ENCODE peak calls at places on chromosomes 12 and 14, in eight cellular contexts. V is Caki2; B is posterior vena cava; S is stimulated activated CD8-positive, alpha-beta memory T cell treated with anti-CD3 and anti-CD28 coated beads, Interleukin-15, amount 100 ng/mL, for 24 hours; A is kidney; L is T-helper 1 cell; J is Calu3; M is natural killer cell. R is an unnamed sample.

GRCh38 chr12:111438501-111438900 is 32.8 kb downstream of the SH2B3 start:
- DNase-seq in J (peak; percentile 80), L (no peak), A (peak; percentile 84), V (peak; percentile 45), S (no peak), B (no peak), M (peak; percentile 66), R (peak; percentile 68)

GRCh38 chr12:77837876-77838291 is 7.2 kb downstream of the NAV3 start:
- DNase-seq in M (no peak), A (no peak), S (no peak), J (no peak), V (no peak), B (no peak), L (no peak), R (no peak)

GRCh38 chr12:79098530-79098929 is 234.0 kb downstream of the SYT1 start:
- DNase-seq in L (no peak), A (no peak), J (no peak), B (no peak), V (no peak), M (no peak), S (no peak), R (no peak)

GRCh38 chr14:63345826-63346225 is 27.1 kb upstream of the GPHB5 start:
- DNase-seq in V (no peak), B (no peak), J (no peak), S (no peak), L (no peak), A (no peak), M (no peak), R (no peak)

GRCh38 chr12:22800332-22800731 is 175.4 kb downstream of the ETNK1 start:
- DNase-seq in A (no peak), M (no peak), B (no peak), V (no peak), S (no peak), J (no peak), L (no peak), R (no peak)

GRCh38 chr14:89429206-89430091 is 12.4 kb upstream of the FOXN3 start:
- DNase-seq in J (no peak), A (no peak), B (no peak), L (peak; percentile 67), S (no peak), M (no peak), V (peak; percentile 53), R (peak; percentile 28)

GRCh38 chr12:105092336-105092735 is 8.1 kb upstream of the ALDH1L2 start:
- DNase-seq in J (peak; percentile 51), M (no peak), A (no peak), B (no peak), S (no peak), L (no peak), V (no peak), R (no peak)

GRCh38 chr14:58701576-58701975 is 63.8 kb downstream of the DACT1 start:
- DNase-seq in J (no peak), S (no peak), L (no peak), M (no peak), A (no peak), V (no peak), B (no peak), R (no peak)

GRCh38 chr12:118126119-118126757 is 9.7 kb upstream of the PEBP1 start:
- DNase-seq in V (no peak), A (peak; percentile 86), L (no peak), S (no peak), J (no peak), M (no peak), B (no peak), R (no peak)

GRCh38 chr12:3771853-3772252 is 18.9 kb upstream of the CRACR2A start:
- DNase-seq in B (no peak), S (no peak), J (no peak), L (no peak), A (no peak), M (no peak), V (no peak), R (no peak)

GRCh38 chr14:100664841-100665425 is 61.8 kb upstream of the DLK1 start:
- DNase-seq in A (no peak), B (no peak), J (no peak), S (no peak), L (no peak), M (no peak), V (no peak), R (no peak)

GRCh38 chr14:99606359-99606758 is 2.4 kb upstream of the CCDC85C start:
- DNase-seq in B (no peak), M (no peak), L (no peak), A (no peak), V (no peak), J (no peak), S (no peak), R (no peak)

GRCh38 chr12:13376627-13377373 is 180.3 kb downstream of the EMP1 start:
- DNase-seq in L (no peak), M (no peak), B (no peak), V (peak; percentile 78), S (no peak), J (peak; percentile 82), A (no peak), R (no peak)

GRCh38 chr14:94921870-94922585 is 152.1 kb upstream of the GSC start:
- DNase-seq in S (no peak), M (no peak), A (no peak), V (no peak), J (no peak), L (no peak), B (peak; percentile 59), R (no peak)

GRCh38 chr12:29008786-29009185 is 140.3 kb upstream of the FAR2 start:
- DNase-seq in M (no peak), J (no peak), A (no peak), S (no peak), B (no peak), L (no peak), V (no peak), R (no peak)

GRCh38 chr12:59181378-59181777 is 261.1 kb upstream of the LRIG3 start:
- DNase-seq in V (no peak), B (no peak), L (no peak), A (no peak), J (no peak), S (no peak), M (no peak), R (no peak)

GRCh38 chr12:12823308-12823707 is 10.2 kb downstream of the DDX47 start:
- DNase-seq in M (no peak), B (no peak), V (peak; percentile 54), S (no peak), J (no peak), L (no peak), A (no peak), R (no peak)

GRCh38 chr14:50082784-50083466 is 33.4 kb downstream of the VCPKMT start:
- DNase-seq in A (no peak), J (no peak), B (no peak), S (no peak), V (no peak), M (peak; percentile 70), L (peak; percentile 94), R (peak; percentile 88)

GRCh38 chr12:16350682-16351081 is 3.2 kb downstream of the MGST1 start:
- DNase-seq in L (no peak), M (no peak), B (peak; percentile 81), A (no peak), S (no peak), V (peak; percentile 60), J (peak; percentile 68), R (no peak)

GRCh38 chr14:73680821-73681220 is 33.4 kb downstream of the PNMA1 start:
- DNase-seq in S (no peak), M (no peak), L (no peak), B (no peak), J (no peak), A (no peak), V (no peak), R (no peak)

GRCh38 chr12:49019435-49020317 is 1.1 kb upstream of the PRKAG1 start:
- DNase-seq in S (no peak), J (peak; percentile 46), A (no peak), V (peak; percentile 18), B (no peak), M (peak; percentile 43), L (peak; percentile 59), R (peak; percentile 75)

GRCh38 chr12:47986266-47986610 is 18.0 kb downstream of the COL2A1 start:
- DNase-seq in J (no peak), L (no peak), S (no peak), V (no peak), A (peak; percentile 40), B (peak; percentile 71), M (no peak), R (no peak)

GRCh38 chr14:64912256-64912655 is 2.0 kb upstream of the CHURC1 start:
- DNase-seq in V (no peak), S (no peak), B (no peak), L (no peak), J (no peak), A (no peak), M (no peak), R (no peak)

GRCh38 chr14:101173698-101174521 is 270.4 kb upstream of the RTL1 start:
- DNase-seq in V (no peak), L (no peak), M (no peak), J (no peak), A (no peak), S (no peak), B (peak; percentile 68), R (no peak)

GRCh38 chr12:93657076-93657475 is 20.1 kb upstream of the CRADD start:
- DNase-seq in J (no peak), S (no peak), B (no peak), A (no peak), L (no peak), M (no peak), V (no peak), R (no peak)

GRCh38 chr12:108425238-108425795 is 86.2 kb upstream of the CMKLR1 start:
- DNase-seq in V (no peak), L (no peak), J (no peak), M (no peak), A (no peak), S (no peak), B (no peak), R (no peak)

GRCh38 chr12:113358381-113359132 is at the start of gene PLBD2:
- DNase-seq in M (peak; percentile 88), S (peak; percentile 83), J (peak; percentile 94), V (peak; percentile 75), A (peak; percentile 98), L (peak; percentile 93), B (peak; percentile 98), R (peak; percentile 95)